ENCODE peak calls at places on chromosomes 7 and 10, in six cellular contexts. E is PC-3, P is MM.1S, Q is PC-9, N is hepatocyte, R is HCT116. D is an unnamed sample.

GRCh38 chr10:50622497-50623298 is 1.1 kb downstream of the SGMS1 start:
- DNase-seq in E (peak; percentile 73), N (peak; percentile 59), R (no peak), P (peak; percentile 47), Q (no peak), D (peak; percentile 52)

GRCh38 chr7:73901823-73902597 is 41.1 kb downstream of the TMEM270 start:
- DNase-seq in P (no peak), E (no peak), N (no peak), Q (no peak), R (no peak), D (no peak)

GRCh38 chr7:97635622-97636021 is 96.3 kb upstream of the TAC1 start:
- DNase-seq in P (peak; percentile 23), R (no peak), N (no peak), Q (no peak), E (no peak), D (no peak)

GRCh38 chr10:3399756-3400155 is 227.2 kb upstream of the PITRM1 start:
- DNase-seq in E (peak; percentile 29), N (no peak), P (no peak), Q (no peak), R (no peak), D (no peak)

GRCh38 chr7:27251513-27252306 is 9.1 kb downstream of the EVX1 start:
- DNase-seq in Q (no peak), R (no peak), E (no peak), N (no peak), P (no peak), D (no peak)

GRCh38 chr10:54906940-54907339 is 105.9 kb upstream of the PCDH15 start:
- DNase-seq in N (no peak), Q (no peak), P (no peak), R (no peak), E (no peak), D (no peak)

GRCh38 chr7:20474244-20474643 is 141.2 kb upstream of the ABCB5 start:
- DNase-seq in Q (no peak), E (no peak), P (no peak), R (no peak), N (no peak), D (no peak)

GRCh38 chr10:114821915-114822770 is 563 bp downstream of the FHIP2A start:
- DNase-seq in N (peak; percentile 32), P (peak; percentile 35), R (no peak), Q (no peak), E (peak; percentile 13), D (peak; percentile 83)

GRCh38 chr7:65938336-65938895 is 43.6 kb downstream of the GUSB start:
- DNase-seq in Q (no peak), E (no peak), N (no peak), R (no peak), P (no peak), D (no peak)

GRCh38 chr7:117219485-117219884 is 103.4 kb downstream of the WNT2 start:
- DNase-seq in E (no peak), Q (no peak), N (no peak), P (no peak), R (no peak), D (no peak)

GRCh38 chr10:51832652-51833383 is 133.4 kb upstream of the CSTF2T start:
- DNase-seq in E (peak; percentile 100), N (no peak), P (no peak), Q (peak; percentile 78), R (peak; percentile 79), D (no peak)

GRCh38 chr7:2295936-2296620 is 18.2 kb downstream of the SNX8 start:
- DNase-seq in Q (no peak), R (no peak), P (no peak), N (no peak), E (no peak), D (no peak)

GRCh38 chr7:133481676-133482075 is 228.8 kb downstream of the EXOC4 start:
- DNase-seq in E (peak; percentile 64), N (peak; percentile 14), R (no peak), P (no peak), Q (no peak), D (no peak)

GRCh38 chr10:84339025-84339424 is 10.6 kb downstream of the CCSER2 start:
- DNase-seq in R (no peak), E (no peak), P (no peak), Q (no peak), N (no peak), D (no peak)

GRCh38 chr7:99562832-99563231 is 4.4 kb downstream of the ZNF655 start:
- DNase-seq in P (no peak), Q (peak; percentile 95), E (peak; percentile 97), R (peak; percentile 96), N (peak; percentile 83), D (no peak)

GRCh38 chr10:91683976-91684375 is 51.1 kb upstream of the PPP1R3C start:
- DNase-seq in Q (no peak), R (no peak), N (no peak), P (no peak), E (peak; percentile 86), D (no peak)

GRCh38 chr10:11164806-11165590 is 147.3 kb downstream of the CELF2 start:
- DNase-seq in Q (no peak), N (peak; percentile 50), P (peak; percentile 86), R (no peak), E (no peak), D (peak; percentile 63)

GRCh38 chr7:130148561-130148960 is 56.6 kb downstream of the TMEM209 start:
- DNase-seq in Q (no peak), P (no peak), R (no peak), E (no peak), N (no peak), D (no peak)

GRCh38 chr10:24950439-24950838 is 2.0 kb downstream of the PRTFDC1 start:
- DNase-seq in E (no peak), Q (no peak), R (no peak), P (no peak), N (no peak), D (no peak)

GRCh38 chr10:24949616-24950015 is 2.8 kb downstream of the PRTFDC1 start:
- DNase-seq in N (no peak), E (no peak), P (no peak), Q (no peak), R (no peak), D (no peak)

GRCh38 chr10:24947304-24948097 is 4.9 kb downstream of the PRTFDC1 start:
- DNase-seq in N (no peak), Q (no peak), R (no peak), E (peak; percentile 67), P (no peak), D (no peak)

GRCh38 chr10:24944512-24945255 is 7.7 kb downstream of the PRTFDC1 start:
- DNase-seq in N (peak; percentile 78), P (no peak), R (peak; percentile 79), Q (no peak), E (peak; percentile 83), D (no peak)
- TF ChIP-seq CTCF in N (peak; percentile 13), P (no peak), R (peak; percentile 20), Q (no peak), E (peak; percentile 54), D (no peak)

GRCh38 chr7:131897790-131898165 is 341.4 kb upstream of the PODXL start:
- DNase-seq in P (no peak), N (no peak), R (no peak), E (no peak), Q (no peak), D (no peak)

GRCh38 chr7:131896189-131896855 is 339.9 kb upstream of the PODXL start:
- DNase-seq in N (no peak), P (no peak), Q (no peak), E (no peak), R (no peak), D (no peak)

GRCh38 chr7:131900785-131901287 is 344.4 kb upstream of the PODXL start:
- DNase-seq in P (no peak), Q (no peak), N (no peak), R (no peak), E (no peak), D (no peak)

GRCh38 chr7:131899271-131900030 is 343.0 kb upstream of the PODXL start:
- DNase-seq in P (no peak), N (no peak), R (no peak), Q (no peak), E (no peak), D (no peak)

GRCh38 chr7:131898418-131898817 is 342.0 kb upstream of the PODXL start:
- DNase-seq in R (no peak), E (peak; percentile 15), P (no peak), N (no peak), Q (no peak), D (no peak)
- H3K9me2 ChIP-seq in R (no peaks in the 10 kb centered on the region), E (no peaks in the 10 kb centered on the region), P (no peaks in the 10 kb centered on the region), N (no peaks in the 10 kb centered on the region), Q (no peaks in the 10 kb centered on the region), D (no peaks in the 10 kb centered on the region)

GRCh38 chr10:58477902-58478301 is 34.8 kb upstream of the BICC1 start:
- DNase-seq in E (no peak), P (no peak), Q (no peak), N (no peak), R (no peak), D (no peak)
- H2AFZ ChIP-seq in E (no peak overlapping the region), P (no peak overlapping the region), Q (no peak overlapping the region), N (no peak overlapping the region), R (no peak overlapping the region), D (no peak overlapping the region)

GRCh38 chr7:30469303-30469702 is 9.3 kb downstream of the NOD1 start:
- DNase-seq in Q (no peak), N (peak; percentile 92), R (peak; percentile 8), P (no peak), E (no peak), D (no peak)
- TF ChIP-seq CTCF in Q (no peak), N (peak; percentile 47), R (peak; percentile 19), P (no peak), E (peak; percentile 10), D (peak; percentile 11)

GRCh38 chr7:131893627-131894345 is 337.4 kb upstream of the PODXL start:
- DNase-seq in R (no peak), E (no peak), P (no peak), Q (no peak), N (no peak), D (no peak)

GRCh38 chr7:131895541-131896173 is 339.2 kb upstream of the PODXL start:
- DNase-seq in P (no peak), R (peak; percentile 78), Q (no peak), N (peak; percentile 48), E (peak; percentile 95), D (no peak)

DNA sequence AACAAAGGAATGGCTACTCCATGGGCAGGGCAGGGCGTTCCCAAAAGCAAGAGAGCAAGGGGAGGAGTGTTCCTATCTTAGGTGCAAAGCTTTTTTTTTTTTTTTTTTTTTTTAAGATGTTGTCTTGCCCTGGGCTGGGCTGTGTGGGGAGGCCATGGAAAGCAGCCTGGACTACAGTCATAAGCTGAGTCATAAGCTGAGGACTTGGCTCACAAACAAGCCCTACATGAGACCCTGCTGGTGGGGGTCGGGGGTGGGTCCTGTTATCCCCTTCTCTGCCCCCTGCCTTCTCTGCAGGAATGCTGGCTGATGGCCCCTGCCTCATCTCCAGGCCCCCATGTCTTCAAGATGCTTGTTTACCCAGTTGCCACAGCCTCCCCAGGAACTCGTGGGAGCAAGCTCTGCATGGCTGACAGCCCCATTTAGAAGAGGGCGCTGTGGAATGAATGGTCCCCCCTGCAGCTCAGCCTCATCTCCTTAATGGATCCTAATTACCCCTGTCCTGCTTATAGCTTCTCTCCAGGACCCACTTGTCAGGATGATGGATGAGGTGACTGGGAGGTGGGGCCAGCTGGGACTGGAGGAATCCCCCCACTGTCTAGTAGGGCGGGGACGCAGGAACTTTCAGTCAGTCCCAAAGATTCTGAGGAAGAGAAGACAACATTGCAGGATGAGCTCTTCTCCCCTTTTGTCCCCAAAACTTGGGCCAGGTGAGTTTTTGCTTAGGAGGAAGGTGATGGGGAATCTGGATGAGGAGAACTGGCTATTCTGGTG is 340.8 kb upstream of the PODXL start:
- DNase-seq in Q (no peak), N (no peak), R (peak; percentile 12), P (no peak), E (peak; percentile 62), D (no peak)
- H3K9me2 ChIP-seq in Q (no peaks in the 10 kb centered on the region), N (no peaks in the 10 kb centered on the region), R (no peaks in the 10 kb centered on the region), P (no peaks in the 10 kb centered on the region), E (no peaks in the 10 kb centered on the region), D (no peaks in the 10 kb centered on the region)

D was measured in OCI-LY7.